ENCODE peak calls at places on chromosomes 12 and 14, in four cellular contexts. W is A549, M is HepG2, J is K562. C is an unnamed sample.

GRCh38 chr14:36520601-36521525 is 831 bp upstream of the NKX2-1 start:
- DNase-seq in M (peak; percentile 44), W (peak; percentile 64), J (peak; percentile 29), C (no peak)

GRCh38 chr12:86663691-86664090 is 407.5 kb upstream of the MGAT4C start:
- DNase-seq in W (no peak), J (peak; percentile 6), M (no peak), C (no peak)

GRCh38 chr14:38522724-38523123 is 266.8 kb upstream of the CLEC14A start:
- DNase-seq in J (no peak), M (no peak), W (no peak), C (no peak)

GRCh38 chr12:105658389-105658788 is 327.9 kb downstream of the C12orf75 start:
- DNase-seq in M (no peak), J (no peak), W (no peak), C (no peak)

GRCh38 chr12:849192-849527 is 96.8 kb downstream of the WNK1 start:
- DNase-seq in M (no peak), J (no peak), W (no peak), C (no peak)

GRCh38 chr14:95255487-95255886 is 64.2 kb downstream of the CLMN start:
- DNase-seq in M (no peak), J (peak; percentile 22), W (peak; percentile 81), C (no peak)

GRCh38 chr14:56195727-56196126 is 77.5 kb downstream of the PELI2 start:
- DNase-seq in J (no peak), W (no peak), M (no peak), C (peak; percentile 30)

GRCh38 chr14:76115010-76115422 is 36.7 kb upstream of the GPATCH2L start:
- DNase-seq in M (no peak), J (no peak), W (no peak), C (no peak)

GRCh38 chr12:85237320-85237719 is 42.7 kb upstream of the ALX1 start:
- DNase-seq in M (no peak), W (no peak), J (no peak), C (no peak)

GRCh38 chr12:117040496-117040895 is 58.7 kb downstream of the TESC start:
- DNase-seq in M (no peak), J (no peak), W (no peak), C (no peak)

GRCh38 chr14:88496414-88496813 is 58.4 kb downstream of the PTPN21 start:
- DNase-seq in M (no peak), J (no peak), W (no peak), C (no peak)

GRCh38 chr12:121167951-121168350 is 35.3 kb downstream of the P2RX7 start:
- DNase-seq in J (no peak), M (no peak), W (no peak), C (no peak)

GRCh38 chr12:91250273-91250672 is 67.7 kb upstream of the DCN start:
- DNase-seq in W (no peak), J (no peak), M (no peak), C (no peak)

GRCh38 chr12:30440826-30441602 is 254.7 kb downstream of the IPO8 start:
- DNase-seq in W (peak; percentile 28), M (peak; percentile 52), J (peak; percentile 24), C (no peak)

GRCh38 chr12:89051065-89051677 is 301.1 kb downstream of the DUSP6 start:
- DNase-seq in W (peak; percentile 51), M (peak; percentile 38), J (peak; percentile 49), C (no peak)

GRCh38 chr12:95319694-95320331 is 102.2 kb downstream of the VEZT start:
- DNase-seq in J (no peak), W (no peak), M (no peak), C (no peak)

GRCh38 chr14:58098507-58098906 is 53.5 kb downstream of the ARMH4 start:
- DNase-seq in M (no peak), J (no peak), W (no peak), C (no peak)

GRCh38 chr12:11687538-11687937 is 38.1 kb downstream of the ETV6 start:
- DNase-seq in J (no peak), W (no peak), M (peak; percentile 42), C (no peak)

GRCh38 chr14:103006106-103006505 is 51.2 kb downstream of the CDC42BPB start:
- DNase-seq in M (no peak), W (no peak), J (no peak), C (no peak)

GRCh38 chr14:100904307-100905019 is 941 bp upstream of the RTL1 start:
- DNase-seq in M (no peak), J (no peak), W (no peak), C (no peak)

GRCh38 chr12:6345319-6346071 is 3.6 kb upstream of the TNFRSF1A start:
- DNase-seq in W (peak; percentile 90), M (peak; percentile 84), J (peak; percentile 61), C (no peak)

GRCh38 chr14:59564356-59564755 is 12.3 kb downstream of the CCDC175 start:
- DNase-seq in M (no peak), W (no peak), J (no peak), C (no peak)

GRCh38 chr14:69005432-69006148 is 26.5 kb upstream of the ACTN1 start:
- DNase-seq in W (peak; percentile 86), M (peak; percentile 57), J (no peak), C (no peak)

GRCh38 chr12:113373966-113374365 is 15.6 kb downstream of the PLBD2 start:
- DNase-seq in J (no peak), W (no peak), M (no peak), C (no peak)

GRCh38 chr14:104553166-104554087 is 26.1 kb upstream of the C14orf180 start:
- DNase-seq in M (no peak), W (no peak), J (no peak), C (no peak)

GRCh38 chr12:47097276-47097896 is 17.6 kb upstream of the AMIGO2 start:
- DNase-seq in W (no peak), J (no peak), M (no peak), C (no peak)

GRCh38 chr12:54331461-54331860 is 6.5 kb downstream of the COPZ1 start:
- DNase-seq in M (no peak), W (no peak), J (no peak), C (no peak)

GRCh38 chr14:75126121-75126544 is 715 bp downstream of the NEK9 start:
- DNase-seq in W (peak; percentile 16), J (no peak), M (no peak), C (no peak)

GRCh38 chr12:113103756-113104450 is 31.7 kb downstream of the RASAL1 start:
- DNase-seq in J (peak; percentile 84), W (no peak), M (peak; percentile 27), C (no peak)

GRCh38 chr14:23008836-23009235 is 1.1 kb downstream of the C14orf93 start:
- DNase-seq in J (no peak), W (no peak), M (no peak), C (no peak)

GRCh38 chr12:85275359-85275758 is 4.7 kb upstream of the ALX1 start:
- DNase-seq in W (no peak), J (no peak), M (no peak), C (no peak)

GRCh38 chr12:109458771-109459208 is 18.3 kb downstream of the KCTD10 start:
- DNase-seq in J (no peak), M (no peak), W (no peak), C (no peak)

GRCh38 chr12:51415931-51416330 is 8.7 kb upstream of the SLC4A8 start:
- DNase-seq in J (no peak), W (no peak), M (no peak), C (no peak)

GRCh38 chr12:116368196-116369194 is 91.0 kb upstream of the MED13L start:
- DNase-seq in M (no peak), J (no peak), W (peak; percentile 88), C (no peak)

GRCh38 chr12:58833844-58834243 is 86.5 kb downstream of the LRIG3 start:
- DNase-seq in M (no peak), J (no peak), W (no peak), C (no peak)

GRCh38 chr14:105448706-105449111 is 25.9 kb upstream of the CRIP2 start:
- DNase-seq in M (peak; percentile 20), J (peak; percentile 73), W (peak; percentile 87), C (no peak)

GRCh38 chr12:120874547-120875245 is 29.5 kb downstream of the SPPL3 start:
- DNase-seq in W (no peak), M (no peak), J (no peak), C (no peak)

GRCh38 chr12:12716845-12717585 is at the start of gene CDKN1B:
- DNase-seq in M (peak; percentile 86), W (peak; percentile 88), J (peak; percentile 72), C (peak; percentile 58)
- TF ChIP-seq REST in M (no peak), W (no peak), J (no peak), C (peak; percentile 20)

GRCh38 chr12:103676863-103677262 is 89.8 kb downstream of the STAB2 start:
- DNase-seq in M (no peak), J (no peak), W (no peak), C (no peak)

GRCh38 chr12:103673487-103673886 is 86.4 kb downstream of the STAB2 start:
- DNase-seq in J (no peak), M (no peak), W (no peak), C (no peak)

GRCh38 chr12:103672401-103673119 is 85.5 kb downstream of the STAB2 start:
- DNase-seq in W (no peak), M (peak; percentile 61), J (no peak), C (no peak)

GRCh38 chr12:103671367-103671766 is 84.3 kb downstream of the STAB2 start:
- DNase-seq in W (no peak), J (no peak), M (no peak), C (no peak)

GRCh38 chr12:103673891-103674375 is 86.9 kb downstream of the STAB2 start:
- DNase-seq in J (no peak), W (no peak), M (peak; percentile 37), C (no peak)
- TF ChIP-seq BHLHE40 in J (no peak), W (no peak), M (no peak), C (no peak)

GRCh38 chr14:85156319-85156718 is 373.6 kb upstream of the FLRT2 start:
- DNase-seq in M (no peak), J (no peak), W (no peak), C (no peak)
- TF ChIP-seq REST in M (no peak), J (no peak), W (no peak), C (no peak)

DNA sequence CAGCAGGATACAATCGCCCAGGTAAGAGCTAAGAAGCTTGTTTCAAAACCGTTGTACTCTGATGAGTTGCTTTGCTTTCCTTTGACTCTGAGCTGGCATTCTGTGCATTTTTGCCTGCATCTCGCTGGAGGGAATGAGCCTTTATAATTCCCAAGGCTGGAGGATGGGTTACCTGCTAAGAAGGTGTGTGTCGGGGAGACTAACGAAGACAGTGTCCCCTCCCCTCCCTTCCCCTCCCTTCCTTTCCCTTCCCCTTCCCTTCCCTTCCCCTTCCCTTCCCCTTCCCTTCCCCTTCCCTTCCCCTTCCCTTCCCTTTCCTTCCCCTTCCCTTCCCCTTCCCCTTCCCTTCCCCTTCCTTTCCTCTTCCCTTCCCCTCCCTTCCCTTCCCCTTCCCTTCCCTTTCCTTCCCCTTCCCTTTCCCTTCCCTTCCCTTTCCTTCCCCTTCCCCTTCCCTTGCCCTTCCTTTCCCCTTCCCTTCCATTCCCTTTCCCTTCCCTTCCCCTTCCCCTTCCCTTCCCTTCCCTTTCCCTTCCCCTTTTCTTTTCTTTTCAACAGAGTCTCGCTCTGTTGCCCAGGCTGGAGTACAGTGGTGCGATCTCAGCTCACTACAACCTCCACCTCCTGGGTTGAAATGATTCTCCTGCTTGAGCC is 15.4 kb downstream of the C3AR1 start:
- DNase-seq in J (no peak), W (no peak), M (no peak), C (no peak)
- TF ChIP-seq BHLHE40 in J (no peak), W (no peak), M (no peak), C (no peak)